ENCODE peak calls at places on chromosomes 7 and 10, in nine cellular contexts. L is GM20000; D is frontal cortex; V is activated CD4-positive, alpha-beta T cell treated with anti-CD3 and anti-CD28 coated beads, Interleukin-2, amount 50 U/mL, for 1 hour; A is H54; T is activated T-cell treated with anti-CD3 and anti-CD28 coated beads for 1 hour; U is NCI-H2171 treated with DMSO at 0.1 percent for 48 hours; M is OCI-M1; R is anterior cingulate cortex. X is an unnamed sample.

GRCh38 chr7:133102276-133103060 is 20.6 kb upstream of the CHCHD3 start:
- DNase-seq in U (no peak), A (no peak), R (no peak), V (no peak), T (no peak), M (no peak), D (no peak), L (no peak), X (no peak)

GRCh38 chr7:131103997-131104396 is 223.7 kb upstream of the MKLN1 start:
- DNase-seq in U (no peak), R (no peak), L (no peak), T (no peak), A (no peak), D (no peak), V (no peak), M (no peak), X (no peak)

GRCh38 chr7:70016044-70016770 is 417.9 kb downstream of the AUTS2 start:
- DNase-seq in R (no peak), D (no peak), A (peak; percentile 27), L (no peak), U (no peak), V (no peak), M (no peak), T (no peak), X (no peak)

GRCh38 chr7:44637788-44638594 is 31.6 kb downstream of the OGDH start:
- DNase-seq in D (no peak), V (peak; percentile 72), M (peak; percentile 8), R (no peak), L (peak; percentile 71), T (peak; percentile 51), A (peak; percentile 70), U (no peak), X (peak; percentile 73)

GRCh38 chr10:22159180-22159579 is 58.6 kb downstream of the EBLN1 start:
- DNase-seq in D (no peak), R (no peak), A (no peak), M (peak; percentile 44), U (no peak), T (no peak), L (no peak), V (no peak), X (no peak)

GRCh38 chr7:51878869-51879268 is 562.3 kb upstream of the COBL start:
- DNase-seq in L (no peak), T (no peak), M (no peak), R (no peak), A (no peak), U (no peak), D (no peak), V (no peak), X (no peak)

GRCh38 chr7:107580716-107581383 is 804 bp downstream of the BCAP29 start:
- DNase-seq in D (no peak), V (no peak), L (no peak), A (no peak), T (no peak), M (peak; percentile 30), R (no peak), U (no peak), X (no peak)

GRCh38 chr7:3591944-3592343 is 290.9 kb downstream of the SDK1 start:
- DNase-seq in U (no peak), D (no peak), V (no peak), R (no peak), L (no peak), M (no peak), A (no peak), T (no peak), X (no peak)

GRCh38 chr10:78211476-78212110 is 177.9 kb downstream of the RPS24 start:
- DNase-seq in A (peak; percentile 72), M (peak; percentile 50), T (no peak), R (peak; percentile 59), U (peak; percentile 57), V (peak; percentile 13), L (no peak), D (peak; percentile 68), X (no peak)

GRCh38 chr7:132650498-132650897 is 74.2 kb upstream of the PLXNA4 start:
- DNase-seq in L (no peak), A (peak; percentile 21), U (no peak), D (no peak), R (no peak), T (no peak), M (no peak), V (no peak), X (no peak)

GRCh38 chr10:3825244-3825643 is 40.2 kb upstream of the KLF6 start:
- DNase-seq in R (no peak), U (no peak), T (no peak), D (no peak), V (no peak), M (peak; percentile 44), A (peak; percentile 38), L (no peak), X (no peak)

GRCh38 chr7:114519215-114519614 is 104.6 kb downstream of the FOXP2 start:
- DNase-seq in T (no peak), D (no peak), A (no peak), U (peak; percentile 82), R (no peak), L (no peak), M (no peak), V (no peak), X (no peak)

GRCh38 chr10:99582255-99582770 is 37.9 kb downstream of the SLC25A28 start:
- DNase-seq in M (no peak), R (no peak), V (no peak), U (no peak), A (no peak), D (no peak), L (no peak), T (no peak), X (no peak)

GRCh38 chr10:6385683-6386082 is 183.0 kb downstream of the PFKFB3 start:
- DNase-seq in M (no peak), T (no peak), U (no peak), V (no peak), L (no peak), A (no peak), R (no peak), D (no peak), X (no peak)

GRCh38 chr10:100184426-100185219 is 1.2 kb downstream of the ERLIN1 start:
- DNase-seq in R (no peak), M (peak; percentile 68), U (peak; percentile 23), L (peak; percentile 36), T (no peak), A (no peak), V (no peak), D (no peak), X (no peak)

GRCh38 chr7:54921116-54921515 is 97.7 kb upstream of the EGFR start:
- DNase-seq in T (no peak), U (no peak), R (no peak), V (no peak), D (no peak), L (no peak), A (no peak), M (no peak), X (no peak)

GRCh38 chr7:67625257-67625713 is 628.7 kb downstream of the TYW1 start:
- DNase-seq in U (peak; percentile 92), A (peak; percentile 75), T (no peak), M (peak; percentile 76), V (peak; percentile 1), L (peak; percentile 52), R (peak; percentile 80), D (peak; percentile 64), X (peak; percentile 14)

GRCh38 chr10:28180654-28181053 is 122.2 kb downstream of the MPP7 start:
- DNase-seq in M (peak; percentile 11), V (no peak), R (no peak), L (no peak), T (no peak), U (no peak), A (no peak), D (no peak), X (no peak)

GRCh38 chr10:103666751-103667150 is 173.2 kb downstream of the NEURL1 start:
- DNase-seq in U (no peak), L (no peak), M (no peak), V (no peak), T (no peak), R (no peak), D (no peak), A (no peak), X (no peak)

GRCh38 chr10:51109821-51110533 is 35.7 kb downstream of the PRKG1 start:
- DNase-seq in A (no peak), R (no peak), U (no peak), M (no peak), V (no peak), T (no peak), L (no peak), D (no peak), X (no peak)

GRCh38 chr10:116044722-116045374 is 228.2 kb downstream of the GFRA1 start:
- DNase-seq in V (no peak), D (no peak), R (no peak), T (no peak), A (no peak), M (no peak), L (no peak), U (no peak), X (no peak)

GRCh38 chr10:119680050-119680449 is 28.9 kb downstream of the BAG3 start:
- DNase-seq in V (no peak), A (peak; percentile 78), U (no peak), M (no peak), D (no peak), T (no peak), R (no peak), L (no peak), X (no peak)

GRCh38 chr10:59036311-59037017 is 140.0 kb upstream of the PHYHIPL start:
- DNase-seq in A (no peak), T (no peak), U (no peak), M (no peak), L (peak; percentile 38), D (no peak), R (no peak), V (no peak), X (no peak)

GRCh38 chr10:44069573-44069972 is 315.3 kb downstream of the CXCL12 start:
- DNase-seq in A (no peak), M (no peak), U (no peak), T (no peak), D (no peak), R (no peak), L (no peak), V (no peak), X (no peak)

GRCh38 chr10:58424176-58424575 is 39.0 kb downstream of the TFAM start:
- DNase-seq in U (no peak), L (no peak), V (no peak), A (no peak), M (no peak), R (no peak), D (no peak), T (no peak), X (no peak)

GRCh38 chr7:431658-432111 is 88.0 kb downstream of the PDGFA start:
- DNase-seq in R (peak; percentile 51), M (no peak), L (no peak), T (no peak), V (no peak), U (no peak), A (no peak), D (peak; percentile 77), X (no peak)

GRCh38 chr10:11018426-11018818 is 750 bp downstream of the CELF2 start:
- DNase-seq in A (no peak), T (no peak), M (no peak), U (no peak), D (no peak), R (no peak), V (no peak), L (no peak), X (no peak)

GRCh38 chr7:12256025-12256570 is 45.0 kb downstream of the TMEM106B start:
- DNase-seq in M (no peak), T (no peak), V (no peak), L (no peak), D (no peak), R (no peak), U (no peak), A (no peak), X (no peak)

GRCh38 chr10:117345143-117345542 is 30.1 kb downstream of the PDZD8 start:
- DNase-seq in U (peak; percentile 15), V (no peak), L (no peak), R (no peak), A (peak; percentile 9), T (no peak), M (peak; percentile 62), D (no peak), X (no peak)

GRCh38 chr7:139871276-139871675 is 42.2 kb downstream of the TBXAS1 start:
- DNase-seq in V (no peak), U (peak; percentile 39), T (no peak), R (no peak), L (no peak), A (no peak), M (no peak), D (no peak), X (no peak)

GRCh38 chr7:101817031-101817929 is at the start of gene CUX1:
- DNase-seq in R (no peak), L (peak; percentile 73), D (no peak), M (peak; percentile 6), A (no peak), V (peak; percentile 13), U (no peak), T (no peak), X (peak; percentile 39)

X was measured in stimulated activated naive B cell treated with anti-CD40 and anti-IgM and Interleukin-4, amounts not matched to agents 10 μg/mL and 1 μg/mL and 100 μg/mL, for 72 hours.